ENCODE peak calls at places on chromosomes 4 and X, in seven cellular contexts. One of them, this sample, is unnamed.

GRCh38 chr4:128649575-128650205 is 159.8 kb upstream of the JADE1 start:
- DNase-seq in SK-N-DZ: no peak
- DNase-seq in tibial artery: no peak
- DNase-seq in BJ: no peak
- DNase-seq in GDM1: no peak
- DNase-seq in tibial nerve: no peak
- DNase-seq in hepatocyte: peak
- DNase-seq in this sample: no peak

GRCh38 chr4:122874194-122874593 is 47.6 kb downstream of the FGF2 start:
- DNase-seq in SK-N-DZ: no peak
- DNase-seq in BJ: peak
- DNase-seq in tibial nerve: no peak
- DNase-seq in tibial artery: no peak
- DNase-seq in GDM1: no peak
- DNase-seq in hepatocyte: peak
- DNase-seq in this sample: no peak

GRCh38 chr4:127967141-127967775 is 2.1 kb downstream of the ABHD18 start:
- DNase-seq in GDM1: no peak
- DNase-seq in BJ: no peak
- DNase-seq in hepatocyte: no peak
- DNase-seq in tibial artery: no peak
- DNase-seq in tibial nerve: no peak
- DNase-seq in SK-N-DZ: no peak
- DNase-seq in this sample: no peak

GRCh38 chr4:125529071-125529470 is 214.3 kb downstream of the FAT4 start:
- DNase-seq in GDM1: no peak
- DNase-seq in BJ: no peak
- DNase-seq in SK-N-DZ: no peak
- DNase-seq in hepatocyte: no peak
- DNase-seq in tibial artery: no peak
- DNase-seq in tibial nerve: no peak
- DNase-seq in this sample: no peak

GRCh38 chr4:14233126-14233525 is 605.6 kb upstream of the BOD1L1 start:
- DNase-seq in tibial nerve: no peak
- DNase-seq in SK-N-DZ: no peak
- DNase-seq in tibial artery: no peak
- DNase-seq in GDM1: no peak
- DNase-seq in BJ: no peak
- DNase-seq in hepatocyte: no peak
- DNase-seq in this sample: no peak

GRCh38 chrX:40474205-40474626 is 106.6 kb upstream of the ATP6AP2 start:
- DNase-seq in GDM1: no peak
- DNase-seq in hepatocyte: peak
- DNase-seq in BJ: no peak
- DNase-seq in tibial artery: no peak
- DNase-seq in SK-N-DZ: peak
- DNase-seq in tibial nerve: no peak
- DNase-seq in this sample: peak

GRCh38 chr4:721261-722171 is 15.9 kb downstream of the PCGF3 start:
- DNase-seq in tibial artery: no peak
- DNase-seq in GDM1: no peak
- DNase-seq in SK-N-DZ: no peak
- DNase-seq in BJ: no peak
- DNase-seq in tibial nerve: no peak
- DNase-seq in hepatocyte: no peak
- DNase-seq in this sample: no peak

GRCh38 chr4:83112678-83113428 is 1.7 kb downstream of the PLAC8 start:
- DNase-seq in GDM1: peak
- DNase-seq in BJ: peak
- DNase-seq in SK-N-DZ: no peak
- DNase-seq in tibial nerve: no peak
- DNase-seq in hepatocyte: no peak
- DNase-seq in tibial artery: no peak
- DNase-seq in this sample: no peak

GRCh38 chr4:55178226-55179005 is 53.0 kb upstream of the KDR start:
- DNase-seq in GDM1: no peak
- DNase-seq in tibial artery: no peak
- DNase-seq in SK-N-DZ: no peak
- DNase-seq in hepatocyte: no peak
- DNase-seq in tibial nerve: no peak
- DNase-seq in BJ: no peak
- DNase-seq in this sample: no peak

GRCh38 chr4:87025023-87025613 is 90.3 kb downstream of the AFF1 start:
- DNase-seq in SK-N-DZ: no peak
- DNase-seq in BJ: no peak
- DNase-seq in tibial artery: no peak
- DNase-seq in GDM1: no peak
- DNase-seq in tibial nerve: no peak
- DNase-seq in hepatocyte: no peak
- DNase-seq in this sample: no peak

GRCh38 chr4:7425591-7426468 is 8.9 kb downstream of the PSAPL1 start:
- DNase-seq in GDM1: no peak
- DNase-seq in SK-N-DZ: no peak
- DNase-seq in tibial nerve: no peak
- DNase-seq in BJ: no peak
- DNase-seq in hepatocyte: no peak
- DNase-seq in tibial artery: peak
- DNase-seq in this sample: peak

GRCh38 chr4:145804134-145804533 is 124.2 kb downstream of the C4orf51 start:
- DNase-seq in SK-N-DZ: no peak
- DNase-seq in tibial nerve: peak
- DNase-seq in hepatocyte: peak
- DNase-seq in tibial artery: peak
- DNase-seq in GDM1: no peak
- DNase-seq in BJ: peak
- DNase-seq in this sample: no peak

GRCh38 chr4:2402053-2402452 is 16.4 kb downstream of the ZFYVE28 start:
- DNase-seq in tibial artery: peak
- DNase-seq in SK-N-DZ: peak
- DNase-seq in GDM1: no peak
- DNase-seq in hepatocyte: peak
- DNase-seq in tibial nerve: no peak
- DNase-seq in BJ: no peak
- DNase-seq in this sample: peak

GRCh38 chr4:143438710-143439109 is 74.8 kb upstream of the SMARCA5 start:
- DNase-seq in GDM1: peak
- DNase-seq in hepatocyte: no peak
- DNase-seq in tibial artery: no peak
- DNase-seq in SK-N-DZ: no peak
- DNase-seq in BJ: no peak
- DNase-seq in tibial nerve: no peak
- DNase-seq in this sample: no peak

GRCh38 chr4:174110180-174110579 is 173.3 kb downstream of the FBXO8 start:
- DNase-seq in hepatocyte: no peak
- DNase-seq in GDM1: no peak
- DNase-seq in BJ: no peak
- DNase-seq in SK-N-DZ: peak
- DNase-seq in tibial nerve: no peak
- DNase-seq in tibial artery: no peak
- DNase-seq in this sample: no peak

GRCh38 chr4:126995235-126995634 is 637.5 kb upstream of the INTU start:
- DNase-seq in tibial artery: no peak
- DNase-seq in SK-N-DZ: no peak
- DNase-seq in hepatocyte: no peak
- DNase-seq in GDM1: no peak
- DNase-seq in BJ: no peak
- DNase-seq in tibial nerve: no peak
- DNase-seq in this sample: no peak

GRCh38 chr4:140568507-140569306 is at the start of gene UCP1:
- DNase-seq in GDM1: no peak
- DNase-seq in tibial artery: no peak
- DNase-seq in hepatocyte: peak
- DNase-seq in tibial nerve: no peak
- DNase-seq in BJ: no peak
- DNase-seq in SK-N-DZ: no peak
- DNase-seq in this sample: peak

GRCh38 chr4:1323635-1324442 is 23.2 kb upstream of the UVSSA start:
- DNase-seq in GDM1: no peak
- DNase-seq in BJ: peak
- DNase-seq in SK-N-DZ: no peak
- DNase-seq in hepatocyte: no peak
- DNase-seq in tibial nerve: no peak
- DNase-seq in tibial artery: no peak
- DNase-seq in this sample: no peak

GRCh38 chr4:115575851-115576250 is 462.4 kb upstream of the NDST4 start:
- DNase-seq in BJ: no peak
- DNase-seq in GDM1: no peak
- DNase-seq in tibial artery: no peak
- DNase-seq in SK-N-DZ: no peak
- DNase-seq in hepatocyte: no peak
- DNase-seq in tibial nerve: no peak
- DNase-seq in this sample: no peak

GRCh38 chr4:109131559-109131958 is 170.9 kb downstream of the COL25A1 start:
- DNase-seq in hepatocyte: no peak
- DNase-seq in BJ: no peak
- DNase-seq in tibial nerve: no peak
- DNase-seq in tibial artery: no peak
- DNase-seq in GDM1: no peak
- DNase-seq in SK-N-DZ: peak
- DNase-seq in this sample: no peak

GRCh38 chrX:1535241-1536041 is 1.5 kb downstream of the P2RY8 start:
- DNase-seq in hepatocyte: no peak
- DNase-seq in tibial nerve: peak
- DNase-seq in SK-N-DZ: no peak
- DNase-seq in tibial artery: no peak
- DNase-seq in BJ: no peak
- DNase-seq in GDM1: peak
- DNase-seq in this sample: no peak

GRCh38 chrX:85089321-85089840 is 85.7 kb downstream of the APOOL start:
- DNase-seq in tibial nerve: no peak
- DNase-seq in BJ: no peak
- DNase-seq in hepatocyte: no peak
- DNase-seq in tibial artery: no peak
- DNase-seq in GDM1: no peak
- DNase-seq in SK-N-DZ: no peak
- DNase-seq in this sample: no peak

GRCh38 chrX:132263127-132263526 is 43.9 kb upstream of the RAP2C start:
- DNase-seq in GDM1: no peak
- DNase-seq in tibial nerve: no peak
- DNase-seq in tibial artery: no peak
- DNase-seq in hepatocyte: no peak
- DNase-seq in SK-N-DZ: no peak
- DNase-seq in BJ: no peak
- DNase-seq in this sample: no peak

GRCh38 chr4:143337600-143338287 is 1.1 kb downstream of the GAB1 start:
- DNase-seq in SK-N-DZ: peak
- DNase-seq in BJ: no peak
- DNase-seq in GDM1: peak
- DNase-seq in tibial nerve: peak
- DNase-seq in tibial artery: peak
- DNase-seq in hepatocyte: peak
- DNase-seq in this sample: peak

GRCh38 chrX:149044471-149044870 is 460.6 kb downstream of the IDS start:
- DNase-seq in SK-N-DZ: no peak
- DNase-seq in GDM1: no peak
- DNase-seq in hepatocyte: no peak
- DNase-seq in tibial artery: no peak
- DNase-seq in BJ: no peak
- DNase-seq in tibial nerve: no peak
- DNase-seq in this sample: no peak

GRCh38 chr4:48968814-48969213 is 17.3 kb upstream of the CWH43 start:
- DNase-seq in tibial nerve: no peak
- DNase-seq in BJ: no peak
- DNase-seq in tibial artery: no peak
- DNase-seq in hepatocyte: no peak
- DNase-seq in GDM1: no peak
- DNase-seq in SK-N-DZ: no peak
- DNase-seq in this sample: no peak

GRCh38 chr4:7043521-7044414 is 596 bp downstream of the TADA2B start:
- DNase-seq in GDM1: no peak
- DNase-seq in BJ: no peak
- DNase-seq in tibial nerve: no peak
- DNase-seq in tibial artery: no peak
- DNase-seq in hepatocyte: peak
- DNase-seq in SK-N-DZ: peak
- DNase-seq in this sample: peak

GRCh38 chr4:80069837-80070788 is 2.9 kb downstream of the ANTXR2 start:
- DNase-seq in SK-N-DZ: no peak
- DNase-seq in tibial artery: no peak
- DNase-seq in GDM1: no peak
- DNase-seq in BJ: no peak
- DNase-seq in hepatocyte: no peak
- DNase-seq in tibial nerve: no peak
- DNase-seq in this sample: no peak

GRCh38 chrX:110732274-110732673 is 63.3 kb downstream of the CHRDL1 start:
- DNase-seq in BJ: no peak
- DNase-seq in hepatocyte: no peak
- DNase-seq in tibial nerve: no peak
- DNase-seq in GDM1: no peak
- DNase-seq in SK-N-DZ: no peak
- DNase-seq in tibial artery: no peak
- DNase-seq in this sample: peak

GRCh38 chr4:152591361-152591760 is 55.5 kb upstream of the FBXW7 start:
- DNase-seq in hepatocyte: peak
- DNase-seq in GDM1: no peak
- DNase-seq in tibial nerve: peak
- DNase-seq in BJ: no peak
- DNase-seq in SK-N-DZ: peak
- DNase-seq in tibial artery: no peak
- DNase-seq in this sample: peak

GRCh38 chrX:17859609-17860178 is 1.4 kb downstream of the RAI2 start:
- DNase-seq in BJ: no peak
- DNase-seq in hepatocyte: peak
- DNase-seq in tibial artery: no peak
- DNase-seq in tibial nerve: no peak
- DNase-seq in GDM1: no peak
- DNase-seq in SK-N-DZ: peak
- DNase-seq in this sample: no peak

GRCh38 chrX:42241421-42241820 is 318.1 kb upstream of the CASK start:
- DNase-seq in tibial nerve: no peak
- DNase-seq in BJ: no peak
- DNase-seq in GDM1: no peak
- DNase-seq in tibial artery: no peak
- DNase-seq in SK-N-DZ: no peak
- DNase-seq in hepatocyte: no peak
- DNase-seq in this sample: no peak

GRCh38 chr4:24927039-24927438 is 14.2 kb upstream of the CCDC149 start:
- DNase-seq in tibial nerve: no peak
- DNase-seq in BJ: no peak
- DNase-seq in hepatocyte: no peak
- DNase-seq in SK-N-DZ: no peak
- DNase-seq in GDM1: no peak
- DNase-seq in tibial artery: no peak
- DNase-seq in this sample: no peak

GRCh38 chrX:41381685-41382084 is 47.7 kb downstream of the DDX3X start:
- DNase-seq in tibial nerve: peak
- DNase-seq in hepatocyte: peak
- DNase-seq in GDM1: no peak
- DNase-seq in SK-N-DZ: no peak
- DNase-seq in BJ: peak
- DNase-seq in tibial artery: peak
- DNase-seq in this sample: peak

GRCh38 chr4:26192921-26193894 is 127.6 kb upstream of the RBPJ start:
- DNase-seq in hepatocyte: no peak
- DNase-seq in SK-N-DZ: no peak
- DNase-seq in BJ: no peak
- DNase-seq in tibial artery: no peak
- DNase-seq in tibial nerve: no peak
- DNase-seq in GDM1: no peak
- DNase-seq in this sample: no peak

GRCh38 chrX:14913241-14913640 is 40.0 kb downstream of the MOSPD2 start:
- DNase-seq in hepatocyte: no peak
- DNase-seq in SK-N-DZ: no peak
- DNase-seq in GDM1: no peak
- DNase-seq in tibial artery: no peak
- DNase-seq in tibial nerve: no peak
- DNase-seq in BJ: no peak
- DNase-seq in this sample: no peak

GRCh38 chr4:78748361-78748760 is 27.8 kb upstream of the BMP2K start:
- DNase-seq in hepatocyte: no peak
- DNase-seq in GDM1: no peak
- DNase-seq in SK-N-DZ: no peak
- DNase-seq in tibial artery: no peak
- DNase-seq in BJ: no peak
- DNase-seq in tibial nerve: no peak
- DNase-seq in this sample: no peak

GRCh38 chr4:2800691-2801596 is 8.1 kb downstream of the SH3BP2 start:
- DNase-seq in GDM1: peak
- DNase-seq in BJ: no peak
- DNase-seq in tibial artery: peak
- DNase-seq in tibial nerve: peak
- DNase-seq in SK-N-DZ: peak
- DNase-seq in hepatocyte: peak
- DNase-seq in this sample: peak

This sample was measured in left ventricle myocardium inferior.